ENCODE peak calls at places on chromosomes 11 and 22, in eight cellular contexts. One of them, this sample, is unnamed.

GRCh38 chr11:125270711-125271110 is 106.2 kb downstream of the PKNOX2 start:
- DNase-seq in spleen: no peak
- DNase-seq in body of pancreas: no peak
- DNase-seq in suprapubic skin: no peak
- DNase-seq in breast epithelium: no peak
- DNase-seq in esophagus muscularis mucosa: no peak
- DNase-seq in tibial nerve: no peak
- DNase-seq in HCT116: no peak
- DNase-seq in this sample: no peak

GRCh38 chr11:63764712-63765631 is 3.6 kb downstream of the ZFTA start:
- DNase-seq in body of pancreas: peak; percentile 80
- DNase-seq in esophagus muscularis mucosa: no peak
- DNase-seq in suprapubic skin: no peak
- DNase-seq in tibial nerve: no peak
- DNase-seq in spleen: no peak
- DNase-seq in HCT116: no peak
- DNase-seq in breast epithelium: no peak
- DNase-seq in this sample: peak; percentile 66

GRCh38 chr11:92279056-92279455 is 54.4 kb downstream of the FAT3 start:
- DNase-seq in breast epithelium: no peak
- DNase-seq in body of pancreas: no peak
- DNase-seq in tibial nerve: no peak
- DNase-seq in HCT116: no peak
- DNase-seq in suprapubic skin: no peak
- DNase-seq in spleen: no peak
- DNase-seq in esophagus muscularis mucosa: no peak
- DNase-seq in this sample: no peak

GRCh38 chr11:102494216-102494615 is 36.3 kb downstream of the MMP7 start:
- DNase-seq in esophagus muscularis mucosa: no peak
- DNase-seq in suprapubic skin: no peak
- DNase-seq in breast epithelium: no peak
- DNase-seq in HCT116: peak; percentile 59
- DNase-seq in tibial nerve: no peak
- DNase-seq in body of pancreas: no peak
- DNase-seq in spleen: no peak
- DNase-seq in this sample: no peak

GRCh38 chr11:14618060-14618459 is 25.5 kb upstream of the PDE3B start:
- DNase-seq in suprapubic skin: no peak
- DNase-seq in body of pancreas: no peak
- DNase-seq in esophagus muscularis mucosa: no peak
- DNase-seq in tibial nerve: no peak
- DNase-seq in spleen: no peak
- DNase-seq in breast epithelium: no peak
- DNase-seq in HCT116: no peak
- DNase-seq in this sample: no peak

GRCh38 chr11:92376146-92376599 is 151.6 kb downstream of the FAT3 start:
- DNase-seq in spleen: no peak
- DNase-seq in esophagus muscularis mucosa: peak; percentile 64
- DNase-seq in body of pancreas: no peak
- DNase-seq in tibial nerve: no peak
- DNase-seq in HCT116: no peak
- DNase-seq in breast epithelium: no peak
- DNase-seq in suprapubic skin: no peak
- DNase-seq in this sample: no peak

GRCh38 chr22:38824587-38824986 is 19.2 kb downstream of the NPTXR start:
- DNase-seq in HCT116: no peak
- DNase-seq in spleen: no peak
- DNase-seq in suprapubic skin: no peak
- DNase-seq in tibial nerve: peak; percentile 50
- DNase-seq in esophagus muscularis mucosa: no peak
- DNase-seq in breast epithelium: no peak
- DNase-seq in body of pancreas: peak; percentile 63
- DNase-seq in this sample: peak; percentile 45

GRCh38 chr11:15815246-15816209 is 540.8 kb downstream of the SOX6 start:
- DNase-seq in breast epithelium: no peak
- DNase-seq in HCT116: no peak
- DNase-seq in spleen: no peak
- DNase-seq in esophagus muscularis mucosa: peak; percentile 47
- DNase-seq in suprapubic skin: no peak
- DNase-seq in tibial nerve: no peak
- DNase-seq in body of pancreas: no peak
- DNase-seq in this sample: no peak

GRCh38 chr11:86390499-86390898 is 15.8 kb downstream of the CCDC81 start:
- DNase-seq in body of pancreas: no peak
- DNase-seq in breast epithelium: no peak
- DNase-seq in spleen: no peak
- DNase-seq in suprapubic skin: no peak
- DNase-seq in esophagus muscularis mucosa: no peak
- DNase-seq in tibial nerve: no peak
- DNase-seq in HCT116: no peak
- DNase-seq in this sample: no peak

GRCh38 chr22:44309137-44309536 is 3.6 kb downstream of the SHISAL1 start:
- DNase-seq in HCT116: peak; percentile 7
- DNase-seq in breast epithelium: no peak
- DNase-seq in esophagus muscularis mucosa: no peak
- DNase-seq in suprapubic skin: peak; percentile 86
- DNase-seq in body of pancreas: no peak
- DNase-seq in spleen: no peak
- DNase-seq in tibial nerve: peak; percentile 30
- DNase-seq in this sample: no peak

GRCh38 chr11:10307022-10307410 is 2.1 kb downstream of the ADM start:
- DNase-seq in HCT116: no peak
- DNase-seq in body of pancreas: no peak
- DNase-seq in suprapubic skin: no peak
- DNase-seq in tibial nerve: no peak
- DNase-seq in esophagus muscularis mucosa: no peak
- DNase-seq in spleen: no peak
- DNase-seq in breast epithelium: no peak
- DNase-seq in this sample: no peak

GRCh38 chr11:10310301-10310841 is 5.5 kb downstream of the ADM start:
- DNase-seq in esophagus muscularis mucosa: no peak
- DNase-seq in spleen: no peak
- DNase-seq in HCT116: no peak
- DNase-seq in suprapubic skin: no peak
- DNase-seq in body of pancreas: no peak
- DNase-seq in breast epithelium: no peak
- DNase-seq in tibial nerve: no peak
- DNase-seq in this sample: no peak

GRCh38 chr11:10309163-10310093 is 4.6 kb downstream of the ADM start:
- DNase-seq in breast epithelium: peak; percentile 88
- DNase-seq in esophagus muscularis mucosa: peak; percentile 92
- DNase-seq in HCT116: peak; percentile 83
- DNase-seq in tibial nerve: no peak
- DNase-seq in body of pancreas: peak; percentile 91
- DNase-seq in spleen: peak; percentile 75
- DNase-seq in suprapubic skin: peak; percentile 82
- DNase-seq in this sample: peak; percentile 89

GRCh38 chr11:10307411-10308207 is 2.7 kb downstream of the ADM start:
- DNase-seq in breast epithelium: peak; percentile 83
- DNase-seq in HCT116: peak; percentile 84
- DNase-seq in body of pancreas: peak; percentile 83
- DNase-seq in spleen: peak; percentile 96
- DNase-seq in suprapubic skin: peak; percentile 91
- DNase-seq in esophagus muscularis mucosa: peak; percentile 94
- DNase-seq in tibial nerve: peak; percentile 83
- DNase-seq in this sample: peak; percentile 82

GRCh38 chr11:10308208-10308954 is 3.5 kb downstream of the ADM start:
- DNase-seq in body of pancreas: no peak
- DNase-seq in breast epithelium: no peak
- DNase-seq in esophagus muscularis mucosa: no peak
- DNase-seq in spleen: no peak
- DNase-seq in HCT116: no peak
- DNase-seq in tibial nerve: no peak
- DNase-seq in suprapubic skin: no peak
- DNase-seq in this sample: no peak
- TF ChIP-seq POLR2A in body of pancreas: peak; percentile 56
- TF ChIP-seq POLR2A in breast epithelium: no peak
- TF ChIP-seq POLR2A in esophagus muscularis mucosa: no peak
- TF ChIP-seq POLR2A in spleen: no peak
- TF ChIP-seq POLR2A in HCT116: no peak
- TF ChIP-seq POLR2A in tibial nerve: no peak
- TF ChIP-seq POLR2A in suprapubic skin: no peak
- TF ChIP-seq POLR2A in this sample: no peak

GRCh38 chr11:396511-396947 is 2.5 kb downstream of the PKP3 start:
- DNase-seq in tibial nerve: no peak
- DNase-seq in breast epithelium: no peak
- DNase-seq in spleen: peak; percentile 81
- DNase-seq in HCT116: no peak
- DNase-seq in esophagus muscularis mucosa: no peak
- DNase-seq in suprapubic skin: no peak
- DNase-seq in body of pancreas: no peak
- DNase-seq in this sample: no peak
- TF ChIP-seq CTCF in tibial nerve: no peak
- TF ChIP-seq CTCF in breast epithelium: no peak
- TF ChIP-seq CTCF in spleen: peak; percentile 25
- TF ChIP-seq CTCF in HCT116: no peak
- TF ChIP-seq CTCF in esophagus muscularis mucosa: no peak
- TF ChIP-seq CTCF in suprapubic skin: no peak
- TF ChIP-seq CTCF in body of pancreas: no peak
- TF ChIP-seq CTCF in this sample: no peak

DNA sequence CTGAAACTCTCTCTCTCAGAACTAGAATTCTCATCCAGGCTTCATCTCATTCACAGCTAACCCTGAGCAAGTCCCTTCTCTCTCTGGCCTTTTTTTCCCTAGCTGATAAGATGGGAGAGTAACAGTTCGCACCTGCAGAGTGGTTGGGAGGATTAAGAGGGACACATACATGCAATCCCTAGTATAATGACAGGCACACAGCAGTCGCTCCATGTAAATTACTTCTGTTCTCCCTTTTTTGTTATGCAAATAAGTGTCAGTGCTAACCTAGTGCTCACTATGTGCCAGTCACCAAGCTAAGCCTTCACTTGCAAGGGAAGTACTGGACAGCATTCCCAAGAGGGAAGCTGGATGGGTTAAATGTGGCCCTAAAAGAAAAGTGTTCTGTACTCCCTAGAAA is 63.4 kb downstream of the TENM4 start:
- DNase-seq in spleen: no peak
- DNase-seq in breast epithelium: no peak
- DNase-seq in tibial nerve: no peak
- DNase-seq in esophagus muscularis mucosa: no peak
- DNase-seq in body of pancreas: no peak
- DNase-seq in HCT116: no peak
- DNase-seq in suprapubic skin: no peak
- DNase-seq in this sample: no peak
- H3K9me3 ChIP-seq in spleen: no peaks in the 10 kb centered on the region
- H3K9me3 ChIP-seq in breast epithelium: peaks cover 11% of the 10 kb centered on the region
- H3K9me3 ChIP-seq in tibial nerve: no peaks in the 10 kb centered on the region
- H3K9me3 ChIP-seq in esophagus muscularis mucosa: no peaks in the 10 kb centered on the region
- H3K9me3 ChIP-seq in body of pancreas: no peaks in the 10 kb centered on the region
- H3K9me3 ChIP-seq in HCT116: no peaks in the 10 kb centered on the region
- H3K9me3 ChIP-seq in suprapubic skin: no peaks in the 10 kb centered on the region
- H3K9me3 ChIP-seq in this sample: no peaks in the 10 kb centered on the region

DNA sequence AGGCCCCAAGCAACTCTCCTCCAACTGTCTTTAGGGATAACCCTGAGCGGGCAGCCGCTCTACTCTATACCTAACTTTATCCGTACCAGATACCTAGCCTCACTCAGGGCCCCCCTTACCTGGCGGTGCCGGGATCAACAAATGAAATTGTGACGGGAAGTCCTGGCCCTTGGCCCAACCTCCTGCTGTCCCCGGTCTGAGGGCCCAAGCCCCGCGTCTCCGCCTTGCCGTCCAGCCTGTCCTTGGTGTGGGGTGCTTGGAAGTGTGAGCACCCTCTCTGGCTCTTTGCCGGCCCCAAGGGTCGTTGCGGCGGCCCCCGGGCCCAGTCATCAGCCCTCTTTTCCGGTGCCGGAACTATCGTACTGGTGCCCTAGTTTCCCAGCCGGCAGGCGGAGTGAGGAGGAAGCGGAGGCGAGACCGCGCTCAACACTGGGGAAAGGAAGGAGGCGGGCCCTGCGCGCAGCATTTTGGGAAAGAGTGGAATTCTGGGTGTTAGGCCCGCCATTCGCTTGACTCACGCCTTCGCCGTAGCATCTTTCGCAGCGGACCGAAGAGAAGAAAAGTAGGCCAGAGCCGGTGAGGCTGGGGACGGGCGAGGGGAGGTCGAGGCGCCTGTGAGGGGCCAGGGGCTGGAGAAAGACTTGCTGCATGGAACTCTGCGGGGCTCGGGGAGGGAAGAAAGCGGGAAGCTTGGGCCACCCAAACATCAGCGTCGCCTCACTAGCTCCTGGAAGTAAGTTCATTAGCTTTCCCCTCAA is at the start of gene SNRPD3:
- DNase-seq in suprapubic skin: peak; percentile 96
- DNase-seq in breast epithelium: peak; percentile 91
- DNase-seq in esophagus muscularis mucosa: peak; percentile 98
- DNase-seq in body of pancreas: peak; percentile 94
- DNase-seq in tibial nerve: peak; percentile 89
- DNase-seq in spleen: peak; percentile 97
- DNase-seq in HCT116: peak; percentile 81
- DNase-seq in this sample: peak; percentile 94
- TF ChIP-seq POLR2A in suprapubic skin: peak; percentile 60
- TF ChIP-seq POLR2A in breast epithelium: peak; percentile 13
- TF ChIP-seq POLR2A in esophagus muscularis mucosa: peak; percentile 36
- TF ChIP-seq POLR2A in body of pancreas: peak; percentile 87
- TF ChIP-seq POLR2A in tibial nerve: peak; percentile 28
- TF ChIP-seq POLR2A in spleen: peak; percentile 73
- TF ChIP-seq POLR2A in HCT116: peak; percentile 66
- TF ChIP-seq POLR2A in this sample: peak; percentile 53

GRCh38 chr22:19723990-19724827 is 870 bp downstream of the GP1BB start:
- DNase-seq in tibial nerve: no peak
- DNase-seq in suprapubic skin: no peak
- DNase-seq in spleen: no peak
- DNase-seq in HCT116: no peak
- DNase-seq in breast epithelium: no peak
- DNase-seq in esophagus muscularis mucosa: no peak
- DNase-seq in body of pancreas: peak; percentile 54
- DNase-seq in this sample: peak; percentile 38
- TF ChIP-seq CTCF in tibial nerve: no peak
- TF ChIP-seq CTCF in suprapubic skin: peak; percentile 3
- TF ChIP-seq CTCF in spleen: no peak
- TF ChIP-seq CTCF in HCT116: peak; percentile 27
- TF ChIP-seq CTCF in breast epithelium: peak; percentile 7
- TF ChIP-seq CTCF in esophagus muscularis mucosa: no peak
- TF ChIP-seq CTCF in body of pancreas: peak; percentile 1
- TF ChIP-seq CTCF in this sample: no peak

GRCh38 chr22:49206281-49206680 is 621.4 kb downstream of the BRD1 start:
- DNase-seq in HCT116: no peak
- DNase-seq in esophagus muscularis mucosa: no peak
- DNase-seq in body of pancreas: no peak
- DNase-seq in tibial nerve: no peak
- DNase-seq in spleen: peak; percentile 59
- DNase-seq in suprapubic skin: peak; percentile 17
- DNase-seq in breast epithelium: no peak
- DNase-seq in this sample: no peak
- H3K9me3 ChIP-seq in HCT116: no peaks in the 10 kb centered on the region
- H3K9me3 ChIP-seq in esophagus muscularis mucosa: no peaks in the 10 kb centered on the region
- H3K9me3 ChIP-seq in body of pancreas: no peaks in the 10 kb centered on the region
- H3K9me3 ChIP-seq in tibial nerve: no peaks in the 10 kb centered on the region
- H3K9me3 ChIP-seq in spleen: no peaks in the 10 kb centered on the region
- H3K9me3 ChIP-seq in suprapubic skin: no peaks in the 10 kb centered on the region
- H3K9me3 ChIP-seq in breast epithelium: no peaks in the 10 kb centered on the region
- H3K9me3 ChIP-seq in this sample: no peaks in the 10 kb centered on the region

This sample was measured in thyroid gland.